ENCODE peak calls at places on chromosomes 1 and 21, in seven cellular contexts. I, R, A, O, U, X and Q are unnamed samples. For H3K4me1, the result is how much of the 10 kb centered on the place peaks cover.

GRCh38 chr1:221439734-221440436 is 302.0 kb downstream of the DUSP10 start:
- DNase-seq in I (no peak), R (peak), A (peak), O (no peak), U (no peak), X (no peak), Q (no peak)

GRCh38 chr1:161115132-161115711 is 2.6 kb downstream of the PFDN2 start:
- DNase-seq in I (no peak), R (peak), A (peak), O (no peak), U (no peak), X (no peak), Q (no peak)

GRCh38 chr1:30321216-30321910 is 402.0 kb downstream of the MATN1 start:
- DNase-seq in I (no peak), R (no peak), A (no peak), O (no peak), U (peak), X (no peak), Q (no peak)

GRCh38 chr1:172254521-172255222 is 165.8 kb upstream of the C1orf105 start:
- DNase-seq in I (no peak), R (peak), A (peak), O (no peak), U (no peak), X (no peak), Q (no peak)

GRCh38 chr1:29655945-29656866 is 419.9 kb downstream of the PTPRU start:
- DNase-seq in I (no peak), R (peak), A (peak), O (peak), U (peak), X (no peak), Q (no peak)

GRCh38 chr1:24127134-24127800 is 15.3 kb upstream of the MYOM3 start:
- DNase-seq in I (no peak), R (no peak), A (no peak), O (no peak), U (no peak), X (no peak), Q (no peak)

GRCh38 chr1:231162300-231162969 is 577 bp downstream of the TRIM67 start:
- DNase-seq in I (peak), R (peak), A (no peak), O (peak), U (no peak), X (peak), Q (no peak)

GRCh38 chr1:116724765-116725375 is 29.4 kb upstream of the CD2 start:
- DNase-seq in I (peak), R (peak), A (peak), O (peak), U (no peak), X (no peak), Q (no peak)

GRCh38 chr1:80212021-80212420 is 1205.5 kb upstream of the ADGRL4 start:
- DNase-seq in I (no peak), R (peak), A (no peak), O (no peak), U (no peak), X (no peak), Q (no peak)

GRCh38 chr1:19257178-19257914 is 5.7 kb downstream of the MRTO4 start:
- DNase-seq in I (no peak), R (peak), A (no peak), O (no peak), U (no peak), X (no peak), Q (peak)

GRCh38 chr1:89842547-89843278 is 21.9 kb downstream of the LRRC8D start:
- DNase-seq in I (no peak), R (peak), A (no peak), O (no peak), U (no peak), X (no peak), Q (no peak)

GRCh38 chr1:164772635-164773034 is 213.7 kb downstream of the PBX1 start:
- DNase-seq in I (peak), R (peak), A (peak), O (no peak), U (peak), X (peak), Q (peak)

GRCh38 chr1:51000160-51000559 is 30.1 kb downstream of the CDKN2C start:
- DNase-seq in I (no peak), R (no peak), A (no peak), O (no peak), U (no peak), X (no peak), Q (no peak)

GRCh38 chr1:84721152-84721551 is 30.9 kb upstream of the SSX2IP start:
- DNase-seq in I (no peak), R (peak), A (peak), O (no peak), U (no peak), X (no peak), Q (no peak)

GRCh38 chr1:171590022-171590421 is 32.0 kb upstream of the MYOCOS start:
- DNase-seq in I (no peak), R (peak), A (no peak), O (no peak), U (no peak), X (no peak), Q (no peak)

GRCh38 chr1:197464039-197464438 is 196.0 kb downstream of the CRB1 start:
- DNase-seq in I (no peak), R (peak), A (no peak), O (peak), U (no peak), X (no peak), Q (no peak)

GRCh38 chr1:42343049-42343448 is 8.0 kb upstream of the FOXJ3 start:
- DNase-seq in I (no peak), R (no peak), A (no peak), O (no peak), U (no peak), X (no peak), Q (no peak)

GRCh38 chr1:215083408-215083961 is 948 bp downstream of the KCNK2 start:
- DNase-seq in I (no peak), R (peak), A (no peak), O (peak), U (no peak), X (no peak), Q (peak)

GRCh38 chr1:36776256-36776655 is 258.1 kb downstream of the GRIK3 start:
- DNase-seq in I (no peak), R (no peak), A (no peak), O (no peak), U (no peak), X (no peak), Q (no peak)

GRCh38 chr1:26283871-26284596 is 4.1 kb downstream of the SH3BGRL3 start:
- DNase-seq in I (no peak), R (no peak), A (no peak), O (no peak), U (no peak), X (no peak), Q (no peak)

GRCh38 chr21:42572906-42573495 is 59.3 kb downstream of the SLC37A1 start:
- DNase-seq in I (peak), R (no peak), A (no peak), O (no peak), U (no peak), X (no peak), Q (peak)

GRCh38 chr1:61842863-61843514 is 100.7 kb downstream of the PATJ start:
- DNase-seq in I (no peak), R (peak), A (peak), O (peak), U (no peak), X (no peak), Q (no peak)

GRCh38 chr1:177306981-177307380 is 136.2 kb downstream of the BRINP2 start:
- DNase-seq in I (no peak), R (no peak), A (peak), O (no peak), U (no peak), X (no peak), Q (no peak)

GRCh38 chr1:112209493-112209892 is 186.5 kb upstream of the CTTNBP2NL start:
- DNase-seq in I (no peak), R (no peak), A (peak), O (no peak), U (no peak), X (no peak), Q (no peak)

GRCh38 chr1:184536246-184536985 is 149.6 kb downstream of the C1orf21 start:
- DNase-seq in I (no peak), R (no peak), A (no peak), O (no peak), U (no peak), X (no peak), Q (no peak)

GRCh38 chr1:212759683-212760082 is 31.9 kb downstream of the NSL1 start:
- DNase-seq in I (no peak), R (no peak), A (no peak), O (no peak), U (no peak), X (no peak), Q (peak)

GRCh38 chr1:25566186-25566729 is 22.9 kb downstream of the LDLRAP1 start:
- DNase-seq in I (no peak), R (no peak), A (no peak), O (no peak), U (no peak), X (no peak), Q (no peak)

DNA sequence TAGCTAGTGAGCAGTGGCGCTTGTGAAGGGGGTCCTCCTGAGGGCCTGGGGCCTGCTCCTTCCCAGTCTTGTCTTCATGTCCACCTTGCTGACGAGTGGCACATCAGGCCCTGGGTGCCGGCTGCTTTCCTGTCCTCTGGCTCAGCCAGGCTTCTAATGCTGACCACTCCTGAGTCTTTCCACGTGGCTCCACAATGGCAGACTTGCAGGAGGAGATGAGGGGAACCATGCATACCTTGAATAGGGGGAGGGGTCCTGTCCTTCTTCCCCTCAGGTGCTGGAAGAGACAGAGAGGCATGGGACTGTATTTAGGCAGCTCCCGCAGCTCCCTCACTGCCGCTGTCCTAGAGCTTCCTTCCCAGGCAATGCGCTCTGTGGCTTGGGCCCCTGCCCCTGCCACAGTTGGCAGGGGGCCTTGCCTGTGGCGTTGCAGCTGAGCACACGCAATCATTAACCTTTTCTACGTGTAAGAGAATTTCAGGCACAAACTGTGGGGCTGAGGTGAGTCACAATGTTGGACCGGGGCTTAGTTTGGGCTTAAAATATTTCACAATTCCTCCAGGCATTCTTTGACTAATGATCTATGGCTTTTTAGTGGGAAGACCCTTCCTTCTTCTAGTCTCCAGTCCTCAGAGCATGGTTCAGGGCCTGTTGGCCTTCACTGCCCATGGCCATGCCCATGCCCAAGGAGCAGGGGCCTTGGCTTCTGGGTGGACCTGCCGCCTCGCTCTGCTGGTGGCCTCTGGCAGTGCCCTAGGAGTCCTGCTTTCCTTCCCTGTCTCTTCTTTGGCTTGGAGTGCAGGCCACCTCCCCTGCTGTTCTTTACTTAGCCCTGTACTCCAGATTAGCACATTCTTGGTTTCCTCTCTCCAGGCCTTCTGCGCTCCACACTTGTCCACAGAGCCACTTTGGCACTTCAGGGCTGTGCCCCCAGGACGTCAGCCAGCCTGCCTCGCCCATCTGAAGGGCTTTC is 39.1 kb downstream of the MAPKAPK2 start:
- DNase-seq in I (no peak), R (peak), A (peak), O (peak), U (peak), X (peak), Q (no peak)
- H3K4me3 ChIP-seq in I (no peak), R (no peak), A (peak), O (no peak), U (peak), X (no peak), Q (no peak)

DNA sequence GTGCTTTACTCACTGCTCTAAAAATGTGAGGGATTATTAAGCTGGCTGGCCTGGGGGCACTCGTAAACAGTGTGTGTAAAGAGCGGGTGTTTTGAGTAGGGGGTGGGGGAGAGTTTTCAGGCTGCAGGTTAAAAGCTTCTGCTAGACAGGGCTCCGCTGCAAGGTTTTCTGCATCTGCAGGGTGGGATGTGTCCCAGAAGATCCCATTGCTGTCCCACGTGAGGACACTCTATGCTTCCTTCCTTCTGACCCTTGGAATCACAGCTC is 93.8 kb downstream of the KCNN3 start:
- DNase-seq in I (no peak), R (no peak), A (no peak), O (no peak), U (no peak), X (no peak), Q (no peak)
- TF ChIP-seq CTCF in I (no peak), R (no peak), A (no peak), O (no peak), U (no peak), X (no peak), Q (no peak)

DNA sequence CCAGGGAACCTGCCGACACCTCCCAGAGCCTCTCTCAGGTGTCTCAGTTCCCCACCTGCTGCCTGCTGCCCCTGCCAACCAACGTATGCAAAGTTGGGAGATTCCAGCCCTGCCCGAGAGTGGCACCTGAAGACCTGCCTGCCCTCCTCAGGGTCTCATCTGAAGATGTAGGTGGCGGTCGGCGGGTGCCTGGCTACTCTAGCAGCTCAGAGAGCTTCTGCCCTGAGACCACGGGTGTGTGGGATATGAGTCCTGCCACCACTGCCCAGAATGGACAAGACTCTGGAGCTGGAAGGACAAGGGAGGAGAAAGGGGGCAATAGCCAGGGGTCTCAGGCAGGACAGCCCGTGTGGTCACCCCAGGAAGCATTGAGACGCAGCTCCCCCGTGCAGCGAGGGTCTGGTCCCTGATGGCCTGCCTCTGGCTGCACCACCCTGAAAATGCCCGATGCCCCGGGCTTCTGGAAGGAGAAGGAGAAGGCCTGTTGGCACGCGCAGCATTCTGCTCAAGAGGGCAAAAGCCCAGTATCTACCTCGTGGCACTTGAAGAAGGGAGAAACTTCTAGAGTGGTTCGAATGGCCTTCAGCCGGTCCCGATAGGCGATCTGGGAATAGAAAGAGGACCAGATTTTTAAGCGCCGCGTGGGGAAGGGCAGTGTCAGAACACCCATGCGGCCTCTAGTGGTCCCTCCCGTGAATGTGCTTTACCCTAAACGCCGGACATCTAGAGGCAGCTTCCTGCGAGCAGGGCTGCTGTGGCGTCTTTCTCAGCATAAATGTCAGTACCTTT is 88.8 kb downstream of the STUM start:
- DNase-seq in I (peak), R (peak), A (no peak), O (peak), U (peak), X (peak), Q (no peak)
- H3K4me1 ChIP-seq in I (under half), R (under half), A (under half), O (under half), U (under half), X (half or more), Q (under half)

GRCh38 chr1:205312866-205313680 is 8.5 kb downstream of the NUAK2 start:
- DNase-seq in I (no peak), R (no peak), A (no peak), O (no peak), U (no peak), X (no peak), Q (no peak)

GRCh38 chr1:205310981-205311704 is 10.4 kb downstream of the NUAK2 start:
- DNase-seq in I (no peak), R (no peak), A (no peak), O (no peak), U (no peak), X (no peak), Q (no peak)

GRCh38 chr1:205314986-205315618 is 6.4 kb downstream of the NUAK2 start:
- DNase-seq in I (no peak), R (no peak), A (no peak), O (no peak), U (no peak), X (no peak), Q (no peak)

GRCh38 chr1:205316179-205316578 is 5.4 kb downstream of the NUAK2 start:
- DNase-seq in I (no peak), R (no peak), A (no peak), O (no peak), U (no peak), X (no peak), Q (no peak)

GRCh38 chr1:205313681-205314308 is 7.8 kb downstream of the NUAK2 start:
- DNase-seq in I (peak), R (peak), A (no peak), O (peak), U (no peak), X (peak), Q (peak)
- H3K4me3 ChIP-seq in I (no peak), R (no peak), A (no peak), O (peak), U (no peak), X (no peak), Q (peak)

GRCh38 chr1:46242918-46243317 is 4.6 kb upstream of the RAD54L start:
- DNase-seq in I (no peak), R (no peak), A (no peak), O (no peak), U (no peak), X (no peak), Q (no peak)

GRCh38 chr1:46246548-46247432 is 773 bp upstream of the RAD54L start:
- DNase-seq in I (peak), R (peak), A (peak), O (no peak), U (peak), X (peak), Q (peak)

GRCh38 chr1:46244656-46245371 is 2.7 kb upstream of the RAD54L start:
- DNase-seq in I (no peak), R (peak), A (peak), O (no peak), U (no peak), X (no peak), Q (no peak)

GRCh38 chr1:46247433-46248121 is at the start of gene RAD54L:
- DNase-seq in I (peak), R (peak), A (peak), O (peak), U (peak), X (peak), Q (peak)

DNA sequence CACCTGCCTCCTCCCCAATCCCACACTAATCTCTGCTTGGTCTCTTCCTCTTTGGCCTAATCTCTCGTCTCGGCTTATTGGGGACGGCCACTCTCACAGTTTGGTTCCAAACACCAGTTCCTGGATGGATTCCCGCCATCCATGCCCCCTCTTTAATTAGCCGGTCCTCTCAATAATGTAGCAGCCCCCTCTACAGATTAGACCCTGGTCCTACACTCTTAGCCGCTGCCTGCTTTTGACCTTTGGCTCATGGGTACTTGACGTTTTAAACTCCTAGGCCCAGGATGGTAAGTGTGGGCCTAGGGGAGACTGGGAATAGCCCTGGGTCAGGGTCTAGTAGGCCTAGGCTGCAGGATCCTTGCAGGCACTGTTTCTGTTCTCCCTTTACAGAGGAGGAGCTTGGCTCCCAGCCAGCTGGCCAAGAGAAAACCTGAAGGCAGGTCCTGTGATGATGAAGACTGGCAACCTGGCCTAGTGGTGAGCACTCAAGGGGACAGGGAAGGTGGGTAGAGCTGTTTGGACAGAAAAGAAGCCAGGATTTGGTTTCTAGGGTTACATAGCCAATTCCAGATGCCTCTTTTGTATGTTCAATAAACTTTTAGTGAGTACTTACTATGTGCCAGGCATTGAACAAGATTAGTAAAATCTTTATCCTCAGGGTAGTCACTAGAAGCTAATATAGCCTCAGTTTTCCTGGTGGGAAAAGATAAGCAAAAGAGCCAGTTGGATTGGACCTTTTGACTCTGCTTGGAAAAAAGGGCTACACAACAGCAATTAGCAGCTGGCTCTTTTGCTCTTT is 758 bp downstream of the RAD54L start:
- DNase-seq in I (peak), R (no peak), A (peak), O (peak), U (peak), X (no peak), Q (peak)
- TF ChIP-seq CTCF in I (no peak), R (no peak), A (peak), O (peak), U (no peak), X (no peak), Q (no peak)

DNA sequence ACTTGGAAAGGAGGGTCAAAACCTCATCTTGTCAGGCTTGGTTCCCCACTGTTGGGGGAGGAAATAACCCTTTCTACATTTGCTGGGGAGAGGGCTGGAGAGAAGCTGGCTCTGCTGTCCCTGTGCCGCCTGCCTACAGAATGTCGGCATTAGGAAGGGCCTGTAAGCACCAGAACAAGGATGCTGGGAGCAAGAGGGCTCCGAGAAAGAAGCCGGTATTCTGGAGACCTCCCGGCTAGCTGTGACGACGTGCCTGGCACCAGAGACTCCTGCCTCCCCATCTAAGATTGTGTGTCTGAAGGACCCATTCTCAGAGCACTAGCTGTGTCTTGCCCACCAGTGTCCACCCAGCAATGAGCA is 6.8 kb downstream of the MYBPHL start:
- DNase-seq in I (no peak), R (no peak), A (no peak), O (no peak), U (no peak), X (no peak), Q (no peak)
- H3K4me1 ChIP-seq in I (under half), R (under half), A (under half), O (under half), U (under half), X (half or more), Q (under half)